ENCODE peak calls at places on chromosomes 4 and X, in five cellular contexts. M, B, S, R and P are unnamed samples.

GRCh38 chrX:149630681-149631292 is 805 bp downstream of the TMEM185A start:
- DNase-seq in M (peak; percentile 56), B (peak; percentile 55), S (no peak), R (no peak), P (no peak)

GRCh38 chr4:8765084-8765483 is 106.6 kb downstream of the HMX1 start:
- DNase-seq in M (no peak), B (no peak), S (no peak), R (no peak), P (no peak)

GRCh38 chr4:48268956-48269860 is at the start of gene TEC:
- DNase-seq in M (peak; percentile 77), B (no peak), S (peak; percentile 8), R (peak; percentile 66), P (peak; percentile 45)

GRCh38 chr4:54090804-54091623 is 8.9 kb upstream of the GSX2 start:
- DNase-seq in M (peak; percentile 36), B (peak; percentile 33), S (no peak), R (peak; percentile 42), P (peak; percentile 50)

GRCh38 chrX:131802836-131803626 is 220.1 kb upstream of the STK26 start:
- DNase-seq in M (no peak), B (peak; percentile 52), S (no peak), R (peak; percentile 73), P (peak; percentile 84)

GRCh38 chr4:116027311-116027710 is 913.9 kb upstream of the NDST4 start:
- DNase-seq in M (no peak), B (no peak), S (no peak), R (no peak), P (no peak)

GRCh38 chrX:23849241-23849640 is 58.5 kb downstream of the APOO start:
- DNase-seq in M (no peak), B (no peak), S (no peak), R (no peak), P (no peak)

GRCh38 chr4:15470149-15470520 is 453 bp downstream of the CC2D2A start:
- DNase-seq in M (no peak), B (peak; percentile 15), S (no peak), R (no peak), P (no peak)

GRCh38 chr4:86916392-86916791 is 18.4 kb upstream of the AFF1 start:
- DNase-seq in M (no peak), B (no peak), S (no peak), R (no peak), P (no peak)

GRCh38 chr4:144658015-144658567 is 12.1 kb downstream of the HHIP start:
- DNase-seq in M (no peak), B (no peak), S (no peak), R (no peak), P (no peak)